ENCODE peak calls at places on chromosomes 4 and X, in nine cellular contexts. I is pancreas, D is colonic mucosa, S is HFFc6, W is tibial nerve, V is cardiac fibroblast, Z is astrocyte of the spinal cord, O is nephron progenitor cell, U is Peyer's patch. L is an unnamed sample.

GRCh38 chr4:169270810-169271691 is at the start of gene SH3RF1:
- DNase-seq in I (peak), D (peak), S (peak), W (peak), V (peak), Z (peak), O (peak), U (peak), L (peak)

GRCh38 chrX:31449975-31450374 is 378.1 kb upstream of the FTHL17 start:
- DNase-seq in I (no peak), D (no peak), S (no peak), W (no peak), V (peak), Z (no peak), O (no peak), U (no peak), L (no peak)

GRCh38 chr4:153530284-153530995 is 64.3 kb downstream of the TMEM131L start:
- DNase-seq in I (no peak), D (peak), S (no peak), W (no peak), V (no peak), Z (no peak), O (no peak), U (no peak), L (no peak)

GRCh38 chr4:142354794-142355416 is 491.2 kb downstream of the INPP4B start:
- DNase-seq in I (no peak), D (no peak), S (no peak), W (no peak), V (no peak), Z (no peak), O (no peak), U (no peak), L (no peak)

GRCh38 chr4:69098470-69098869 is 2.2 kb downstream of the UGT2B7 start:
- DNase-seq in I (no peak), D (no peak), S (no peak), W (no peak), V (no peak), Z (no peak), O (no peak), U (no peak), L (no peak)

GRCh38 chrX:43847352-43847751 is 34.9 kb downstream of the MAOB start:
- DNase-seq in I (no peak), D (no peak), S (no peak), W (no peak), V (no peak), Z (no peak), O (no peak), U (no peak), L (no peak)

GRCh38 chr4:98261291-98262271 is at the start of gene RAP1GDS1:
- DNase-seq in I (no peak), D (peak), S (peak), W (peak), V (peak), Z (peak), O (no peak), U (peak), L (no peak)

GRCh38 chr4:15457401-15458201 is 12.1 kb upstream of the CC2D2A start:
- DNase-seq in I (no peak), D (no peak), S (peak), W (no peak), V (peak), Z (peak), O (no peak), U (no peak), L (no peak)

GRCh38 chr4:107693132-107693531 is 26.9 kb downstream of the PAPSS1 start:
- DNase-seq in I (no peak), D (no peak), S (no peak), W (no peak), V (peak), Z (no peak), O (no peak), U (no peak), L (no peak)

GRCh38 chr4:76198411-76199237 is 15.0 kb downstream of the SCARB2 start:
- DNase-seq in I (peak), D (peak), S (peak), W (peak), V (peak), Z (peak), O (peak), U (peak), L (peak)

GRCh38 chrX:18102006-18102405 is 118.7 kb downstream of the BEND2 start:
- DNase-seq in I (no peak), D (no peak), S (no peak), W (no peak), V (no peak), Z (no peak), O (no peak), U (no peak), L (no peak)

GRCh38 chrX:139881572-139881971 is 51.3 kb downstream of the ATP11C start:
- DNase-seq in I (no peak), D (no peak), S (peak), W (no peak), V (peak), Z (peak), O (no peak), U (no peak), L (no peak)

GRCh38 chrX:69109706-69110635 is 55.3 kb downstream of the PJA1 start:
- DNase-seq in I (no peak), D (no peak), S (peak), W (peak), V (no peak), Z (peak), O (no peak), U (no peak), L (no peak)

GRCh38 chrX:134886201-134886600 is 104.6 kb upstream of the SMIM10 start:
- DNase-seq in I (no peak), D (no peak), S (no peak), W (no peak), V (peak), Z (no peak), O (no peak), U (no peak), L (no peak)

GRCh38 chr4:167602157-167602556 is 367.9 kb upstream of the SPOCK3 start:
- DNase-seq in I (no peak), D (no peak), S (no peak), W (no peak), V (no peak), Z (no peak), O (no peak), U (no peak), L (no peak)

GRCh38 chr4:10299601-10300000 is 157.6 kb downstream of the ZNF518B start:
- DNase-seq in I (no peak), D (no peak), S (peak), W (no peak), V (peak), Z (no peak), O (no peak), U (no peak), L (no peak)

GRCh38 chr4:11698033-11698432 is 269.3 kb upstream of the HS3ST1 start:
- DNase-seq in I (no peak), D (no peak), S (no peak), W (no peak), V (no peak), Z (no peak), O (no peak), U (no peak), L (no peak)

GRCh38 chr4:42302348-42302747 is 94.9 kb upstream of the SHISA3 start:
- DNase-seq in I (no peak), D (peak), S (no peak), W (no peak), V (peak), Z (peak), O (peak), U (no peak), L (no peak)

GRCh38 chr4:3483471-3483921 is 20.4 kb downstream of the DOK7 start:
- DNase-seq in I (no peak), D (no peak), S (peak), W (no peak), V (peak), Z (no peak), O (no peak), U (no peak), L (no peak)

GRCh38 chrX:97387004-97387403 is 503.3 kb downstream of the RPA4 start:
- DNase-seq in I (no peak), D (no peak), S (no peak), W (no peak), V (no peak), Z (no peak), O (no peak), U (no peak), L (no peak)

GRCh38 chr4:123127218-123127617 is 204.8 kb upstream of the NUDT6 start:
- DNase-seq in I (no peak), D (no peak), S (peak), W (no peak), V (peak), Z (peak), O (no peak), U (no peak), L (no peak)

GRCh38 chr4:53748328-53748772 is 157.1 kb upstream of the LNX1 start:
- DNase-seq in I (no peak), D (no peak), S (no peak), W (no peak), V (no peak), Z (no peak), O (no peak), U (peak), L (no peak)

GRCh38 chr4:115723621-115724020 is 610.2 kb upstream of the NDST4 start:
- DNase-seq in I (no peak), D (no peak), S (no peak), W (no peak), V (no peak), Z (no peak), O (no peak), U (no peak), L (no peak)

GRCh38 chr4:7194251-7195137 is 2.2 kb downstream of the SORCS2 start:
- DNase-seq in I (no peak), D (no peak), S (no peak), W (peak), V (peak), Z (no peak), O (peak), U (peak), L (no peak)

GRCh38 chr4:151801547-151802516 is 41.0 kb upstream of the GATB start:
- DNase-seq in I (peak), D (peak), S (peak), W (no peak), V (peak), Z (peak), O (peak), U (peak), L (no peak)

GRCh38 chrX:16712116-16712824 is at the start of gene CTPS2:
- DNase-seq in I (peak), D (peak), S (peak), W (peak), V (peak), Z (peak), O (peak), U (peak), L (peak)
- TF ChIP-seq CTCF in I (no peak), D (no peak), S (no peak), W (peak), V (peak), Z (no peak), O (no peak), U (no peak), L (no peak)

DNA sequence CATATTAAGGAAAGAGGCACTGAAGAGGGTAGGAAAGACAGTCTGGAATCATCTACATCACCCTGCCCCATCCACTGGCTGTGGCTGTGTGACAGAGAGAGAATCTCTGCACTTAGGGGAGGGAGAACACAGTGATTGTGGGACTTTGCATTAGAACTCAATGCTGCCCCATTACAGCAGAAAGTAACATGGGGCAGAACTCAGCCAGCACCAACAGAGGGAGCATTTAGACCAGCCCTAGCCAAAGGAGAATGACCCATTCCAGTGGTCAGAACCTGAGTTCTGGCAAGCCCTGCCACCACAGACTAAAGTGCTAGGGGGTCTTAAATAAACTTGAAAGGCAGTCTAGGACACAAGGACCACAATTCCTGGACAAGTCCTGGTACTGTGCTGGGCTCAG is 37.9 kb downstream of the ZNF330 start:
- DNase-seq in I (no peak), D (no peak), S (no peak), W (no peak), V (no peak), Z (no peak), O (no peak), U (no peak), L (no peak)
- TF ChIP-seq CTCF in I (no peak), D (no peak), S (no peak), W (no peak), V (no peak), Z (no peak), O (no peak), U (no peak), L (no peak)

GRCh38 chrX:17082831-17083230 is 136.4 kb downstream of the REPS2 start:
- DNase-seq in I (no peak), D (no peak), S (no peak), W (no peak), V (peak), Z (no peak), O (no peak), U (no peak), L (no peak)
- TF ChIP-seq CTCF in I (no peak), D (no peak), S (no peak), W (no peak), V (no peak), Z (no peak), O (peak), U (no peak), L (no peak)

GRCh38 chr4:27412617-27413016 is 552.0 kb downstream of the STIM2 start:
- DNase-seq in I (no peak), D (no peak), S (no peak), W (no peak), V (no peak), Z (no peak), O (no peak), U (no peak), L (no peak)
- TF ChIP-seq CTCF in I (no peak), D (no peak), S (no peak), W (no peak), V (no peak), Z (no peak), O (no peak), U (no peak), L (no peak)

DNA sequence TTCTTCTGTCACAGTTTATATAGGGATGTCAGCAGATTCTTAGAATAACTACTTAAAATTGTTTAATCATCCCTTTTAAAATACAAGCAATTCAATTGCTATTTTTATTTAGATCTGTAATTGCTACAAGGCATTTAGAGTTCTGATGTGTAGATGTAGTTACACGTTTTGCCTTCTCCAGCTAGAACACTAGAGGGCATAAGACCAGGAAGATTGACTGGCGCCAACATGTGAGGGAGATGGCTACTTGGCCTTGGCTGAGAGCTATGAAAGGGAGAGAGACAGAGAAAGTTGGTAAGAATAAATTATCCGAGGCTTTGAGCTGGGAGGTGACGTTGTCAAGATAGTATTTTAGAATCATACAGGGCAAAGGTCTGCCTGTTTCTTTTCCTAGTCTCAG is 563.7 kb upstream of the PRKX start:
- DNase-seq in I (no peak), D (no peak), S (no peak), W (no peak), V (no peak), Z (no peak), O (no peak), U (no peak), L (no peak)
- TF ChIP-seq CTCF in I (no peak), D (no peak), S (no peak), W (no peak), V (no peak), Z (no peak), O (peak), U (no peak), L (no peak)

DNA sequence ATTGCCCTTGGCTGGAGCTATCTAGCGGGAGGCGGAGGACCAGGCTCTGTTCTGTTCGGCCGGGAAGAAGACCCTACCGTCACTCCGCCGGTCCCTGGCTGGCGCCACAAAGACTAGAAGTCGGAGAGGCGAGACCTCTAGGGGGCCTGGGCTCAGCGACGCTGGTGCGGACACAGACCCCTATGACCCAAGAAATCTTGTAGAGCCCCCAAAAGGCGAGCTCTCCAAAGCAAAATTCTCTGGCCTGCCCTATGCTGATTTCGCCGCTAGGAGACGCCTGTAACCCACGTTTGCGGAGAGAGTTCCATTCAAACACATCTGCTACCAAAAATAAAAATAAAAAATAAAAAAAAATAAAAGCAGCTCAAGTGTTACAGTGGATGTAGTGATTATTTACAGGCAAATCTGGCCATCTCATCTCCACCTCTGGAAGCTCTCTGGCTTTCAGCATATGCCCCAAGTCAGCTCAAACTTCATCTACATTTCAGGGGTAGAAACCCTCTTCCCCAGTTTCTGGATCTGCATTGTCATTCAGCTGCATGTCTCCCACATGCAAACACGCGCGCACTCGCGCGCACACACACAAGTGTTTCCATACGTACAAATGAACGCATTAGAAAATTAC is 2.4 kb upstream of the PCDH10 start:
- DNase-seq in I (no peak), D (no peak), S (peak), W (no peak), V (peak), Z (peak), O (peak), U (no peak), L (peak)
- TF ChIP-seq CTCF in I (peak), D (peak), S (peak), W (peak), V (peak), Z (peak), O (peak), U (no peak), L (peak)

DNA sequence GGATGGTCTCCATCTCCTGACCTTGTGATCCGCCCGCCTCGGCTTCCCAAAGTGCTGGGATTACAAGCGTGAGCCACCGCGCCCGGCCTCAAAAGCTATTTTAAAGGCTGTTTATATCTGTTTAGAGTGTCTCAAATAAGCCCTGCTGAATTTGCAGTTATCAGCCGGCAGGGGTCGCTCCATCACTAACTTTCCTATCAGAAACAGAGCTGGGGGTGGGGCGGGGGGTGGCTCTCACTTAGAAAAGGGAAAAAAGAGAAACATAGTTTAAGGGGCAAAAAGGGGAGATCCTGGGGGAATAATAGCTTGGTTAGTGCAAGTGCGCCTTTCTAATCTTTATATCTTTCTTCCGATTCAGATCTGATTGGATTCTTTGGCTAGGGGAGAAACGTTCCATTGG is 450.7 kb downstream of the UBE2NL start:
- DNase-seq in I (no peak), D (no peak), S (no peak), W (no peak), V (peak), Z (no peak), O (no peak), U (no peak), L (no peak)
- TF ChIP-seq CTCF in I (no peak), D (no peak), S (no peak), W (no peak), V (no peak), Z (no peak), O (no peak), U (no peak), L (no peak)

L was measured in mesothelial cell of epicardium.